ENCODE peak calls at places on chromosomes 11 and 22, in six cellular contexts. E is SK-MEL-5; D is AG04450; H is fibroblast of lung; I is stimulated activated naive CD8-positive, alpha-beta T cell treated with anti-CD3 and anti-CD28 coated beads, Interleukin-15, amount 100 ng/mL, for 72 hours; Y is cardiac muscle cell. Z is an unnamed sample.
A peak's percentile ranks its signal among the peaks of the same experiment; 100 is the strongest.

GRCh38 chr11:66367561-66368312 is 3.8 kb downstream of the SLC29A2 start:
- DNase-seq in Y (no peak), E (no peak), H (no peak), D (no peak), I (no peak), Z (no peak)

GRCh38 chr22:39547587-39547947 is 15.0 kb upstream of the RPS19BP1 start:
- DNase-seq in Y (no peak), D (no peak), E (no peak), H (no peak), I (no peak), Z (no peak)

GRCh38 chr11:130508913-130509312 is 60.5 kb downstream of the ADAMTS15 start:
- DNase-seq in I (no peak), Y (no peak), H (no peak), D (no peak), E (no peak), Z (no peak)

GRCh38 chr22:29187831-29188230 is 17.9 kb upstream of the EMID1 start:
- DNase-seq in Y (no peak), E (no peak), I (no peak), H (no peak), D (no peak), Z (no peak)

GRCh38 chr11:64553554-64554201 is 37.3 kb upstream of the SLC22A12 start:
- DNase-seq in I (peak; percentile 34), Y (peak; percentile 68), D (no peak), E (peak; percentile 50), H (peak; percentile 19), Z (peak; percentile 67)

GRCh38 chr11:13761712-13762111 is 93.2 kb downstream of the FAR1 start:
- DNase-seq in D (no peak), I (no peak), E (no peak), Y (no peak), H (peak; percentile 55), Z (no peak)

GRCh38 chr11:27392715-27393114 is 29.7 kb upstream of the CCDC34 start:
- DNase-seq in E (no peak), H (peak; percentile 95), Y (peak; percentile 63), I (no peak), D (peak; percentile 60), Z (no peak)

GRCh38 chr11:57269580-57270021 is 32.6 kb upstream of the APLNR start:
- DNase-seq in H (no peak), D (no peak), Y (no peak), E (no peak), I (no peak), Z (peak; percentile 39)

GRCh38 chr22:36528336-36528735 is 630 bp downstream of the EIF3D start:
- DNase-seq in H (peak; percentile 21), D (no peak), I (no peak), E (no peak), Y (peak; percentile 49), Z (peak; percentile 59)

GRCh38 chr11:16000065-16000464 is 356.3 kb downstream of the SOX6 start:
- DNase-seq in E (no peak), H (peak; percentile 93), I (no peak), D (peak; percentile 38), Y (no peak), Z (no peak)

GRCh38 chr11:126754850-126755426 is 245.6 kb downstream of the KIRREL3 start:
- DNase-seq in I (no peak), Y (no peak), E (no peak), D (no peak), H (no peak), Z (no peak)

GRCh38 chr22:35914665-35915476 is 113.8 kb downstream of the RBFOX2 start:
- DNase-seq in H (peak; percentile 90), D (peak; percentile 75), E (peak; percentile 98), I (no peak), Y (peak; percentile 92), Z (peak; percentile 61)

GRCh38 chr11:79076526-79077115 is 364.2 kb downstream of the TENM4 start:
- DNase-seq in Y (no peak), E (peak; percentile 46), D (no peak), I (no peak), H (no peak), Z (peak; percentile 64)

GRCh38 chr11:68008381-68009337 is 1.5 kb upstream of the ALDH3B1 start:
- DNase-seq in E (no peak), Y (no peak), H (no peak), D (no peak), I (no peak), Z (no peak)

GRCh38 chr11:67503119-67504022 is 1.8 kb downstream of the PITPNM1 start:
- DNase-seq in H (no peak), D (no peak), Y (no peak), I (no peak), E (no peak), Z (no peak)